ENCODE peak calls at places on chromosomes 4 and X, in four cellular contexts. K is IMR-90, O is AML-193, W is amygdala. D is an unnamed sample.

GRCh38 chr4:112472318-112472717 is 43.7 kb downstream of the NEUROG2 start:
- DNase-seq in K (no peak), O (no peak), W (no peak), D (no peak)

GRCh38 chr4:183588169-183588675 is 70.8 kb downstream of the RWDD4 start:
- DNase-seq in K (peak), O (no peak), W (no peak), D (no peak)

GRCh38 chrX:7083468-7084396 is 63.8 kb upstream of the STS start:
- DNase-seq in K (peak), O (peak), W (no peak), D (no peak)

GRCh38 chr4:1597021-1597931 is 86.8 kb downstream of the FAM53A start:
- DNase-seq in K (no peak), O (no peak), W (no peak), D (no peak)

GRCh38 chr4:88964450-88964849 is 92.5 kb downstream of the FAM13A start:
- DNase-seq in K (peak), O (no peak), W (no peak), D (no peak)

GRCh38 chr4:95535180-95535579 is 13.6 kb downstream of the UNC5C start:
- DNase-seq in K (no peak), O (no peak), W (no peak), D (no peak)

GRCh38 chr4:185921583-185922555 is 109.9 kb upstream of the SORBS2 start:
- DNase-seq in K (no peak), O (no peak), W (no peak), D (no peak)

GRCh38 chr4:140637836-140638235 is 69.1 kb upstream of the UCP1 start:
- DNase-seq in K (no peak), O (peak), W (no peak), D (peak)

GRCh38 chr4:84501721-84502267 is 2.7 kb upstream of the NKX6-1 start:
- DNase-seq in K (no peak), O (no peak), W (no peak), D (no peak)

GRCh38 chrX:111181883-111182400 is 86.0 kb downstream of the PAK3 start:
- DNase-seq in K (no peak), O (no peak), W (no peak), D (no peak)

GRCh38 chr4:8351931-8352367 is 82.4 kb downstream of the HTRA3 start:
- DNase-seq in K (peak), O (no peak), W (no peak), D (no peak)

GRCh38 chr4:84647307-84647884 is 64.5 kb downstream of the CDS1 start:
- DNase-seq in K (no peak), O (no peak), W (no peak), D (no peak)

GRCh38 chrX:119981286-119982070 is 37.9 kb upstream of the NKAP start:
- DNase-seq in K (peak), O (peak), W (no peak), D (peak)

GRCh38 chr4:101865501-101866062 is 75.1 kb downstream of the BANK1 start:
- DNase-seq in K (peak), O (no peak), W (no peak), D (no peak)

GRCh38 chrX:115892787-115893671 is 277.5 kb upstream of the AGTR2 start:
- DNase-seq in K (peak), O (no peak), W (peak), D (no peak)

GRCh38 chr4:184345573-184345922 is 127.9 kb upstream of the ENPP6 start:
- DNase-seq in K (peak), O (peak), W (no peak), D (no peak)

GRCh38 chr4:110163327-110164070 is 34.9 kb downstream of the ELOVL6 start:
- DNase-seq in K (peak), O (no peak), W (no peak), D (peak)

GRCh38 chr4:65670331-65671031 is at the start of gene EPHA5:
- DNase-seq in K (peak), O (no peak), W (peak), D (peak)

GRCh38 chr4:80841587-80842281 is 188.8 kb upstream of the BMP3 start:
- DNase-seq in K (no peak), O (no peak), W (no peak), D (no peak)

GRCh38 chr4:151853034-151853433 is 92.2 kb upstream of the GATB start:
- DNase-seq in K (no peak), O (peak), W (no peak), D (no peak)

GRCh38 chr4:139913398-139913990 is 240.5 kb downstream of the MAML3 start:
- DNase-seq in K (peak), O (no peak), W (no peak), D (no peak)

GRCh38 chrX:40157228-40158035 is 59.7 kb upstream of the BCOR start:
- DNase-seq in K (no peak), O (no peak), W (no peak), D (no peak)

GRCh38 chr4:128854433-128854832 is 44.9 kb downstream of the JADE1 start:
- DNase-seq in K (peak), O (peak), W (no peak), D (no peak)